ENCODE peak calls at places on chromosomes 3 and 15, in four cellular contexts. C is IMR-90; J is CD8-positive, alpha-beta T cell; M is K562. L is an unnamed sample.

GRCh38 chr3:134007819-134008218 is 21.9 kb downstream of the SLCO2A1 start:
- DNase-seq in C (no peak), J (no peak), M (no peak), L (no peak)

GRCh38 chr15:52481915-52482314 is 46.8 kb downstream of the MYO5A start:
- DNase-seq in C (peak; percentile 84), J (peak; percentile 52), M (no peak), L (no peak)

GRCh38 chr15:95884276-95884675 is 446.2 kb upstream of the NR2F2 start:
- DNase-seq in C (no peak), J (no peak), M (no peak), L (no peak)

GRCh38 chr15:29734917-29735572 is 87.2 kb downstream of the TJP1 start:
- DNase-seq in C (peak; percentile 15), J (no peak), M (no peak), L (no peak)

GRCh38 chr3:190092250-190092649 is 28.4 kb downstream of the P3H2 start:
- DNase-seq in C (peak; percentile 91), J (no peak), M (no peak), L (no peak)

GRCh38 chr3:98561727-98562521 is 30.1 kb downstream of the GPR15 start:
- DNase-seq in C (peak; percentile 12), J (no peak), M (no peak), L (no peak)

GRCh38 chr3:177928156-177928555 is 608.1 kb upstream of the KCNMB2 start:
- DNase-seq in C (peak; percentile 51), J (no peak), M (no peak), L (no peak)

GRCh38 chr3:50652709-50653108 is 22.0 kb upstream of the DOCK3 start:
- DNase-seq in C (peak; percentile 8), J (peak; percentile 29), M (peak; percentile 51), L (peak; percentile 22)

GRCh38 chr15:66985653-66986052 is 79.7 kb upstream of the SMAD3 start:
- DNase-seq in C (no peak), J (no peak), M (no peak), L (no peak)

GRCh38 chr15:62742409-62743171 is 300.0 kb upstream of the TPM1 start:
- DNase-seq in C (peak; percentile 90), J (peak; percentile 13), M (peak; percentile 64), L (no peak)

GRCh38 chr3:105764378-105765376 is 104.1 kb downstream of the CBLB start:
- DNase-seq in C (no peak), J (no peak), M (no peak), L (no peak)

GRCh38 chr3:63067999-63068645 is 192.9 kb upstream of the CADPS start:
- DNase-seq in C (peak; percentile 24), J (no peak), M (peak; percentile 31), L (no peak)

GRCh38 chr15:54990793-54991192 is 205.9 kb downstream of the RSL24D1 start:
- DNase-seq in C (no peak), J (no peak), M (no peak), L (no peak)

GRCh38 chr3:151592287-151592686 is 131.4 kb upstream of the IGSF10 start:
- DNase-seq in C (no peak), J (no peak), M (no peak), L (no peak)

GRCh38 chr3:119098620-119099222 is 47.2 kb upstream of the TEX55 start:
- DNase-seq in C (peak; percentile 40), J (no peak), M (peak; percentile 44), L (no peak)

GRCh38 chr3:79809106-79809505 is 41.3 kb upstream of the ROBO1 start:
- DNase-seq in C (no peak), J (no peak), M (no peak), L (no peak)

GRCh38 chr15:78993931-78994530 is 49.2 kb upstream of the CTSH start:
- DNase-seq in C (no peak), J (no peak), M (no peak), L (no peak)

GRCh38 chr15:53576841-53577240 is 182.6 kb downstream of the WDR72 start:
- DNase-seq in C (no peak), J (no peak), M (no peak), L (no peak)
- H3K9me3 ChIP-seq in C (peaks cover 6% of the 10 kb centered on the region), J (no peaks in the 10 kb centered on the region), M (no peaks in the 10 kb centered on the region), L (peaks cover 3% of the 10 kb centered on the region)

GRCh38 chr3:104279617-104280016 is 1087.1 kb upstream of the ALCAM start:
- DNase-seq in C (peak; percentile 50), J (no peak), M (no peak), L (no peak)

GRCh38 chr3:104286645-104287044 is 1080.1 kb upstream of the ALCAM start:
- DNase-seq in C (no peak), J (no peak), M (no peak), L (no peak)

DNA sequence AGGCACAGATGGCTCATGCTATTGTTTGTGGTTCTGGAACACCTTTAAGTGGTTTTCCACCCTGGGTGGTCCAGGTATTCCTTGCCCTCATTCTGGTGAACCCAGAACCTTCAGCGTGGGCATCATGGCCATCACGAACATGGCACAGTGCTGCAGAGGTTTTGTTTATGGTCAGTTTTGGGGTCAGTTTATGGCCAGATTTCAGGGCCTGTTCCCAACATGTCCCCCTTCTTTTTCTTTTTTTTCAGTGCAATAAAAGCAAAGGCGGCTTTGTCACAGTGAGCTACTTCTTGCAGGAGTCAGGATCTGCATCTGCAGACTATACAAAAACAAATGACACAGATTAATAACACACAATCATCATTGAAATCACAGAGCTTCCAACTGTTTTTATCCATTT is 1085.0 kb upstream of the ALCAM start:
- DNase-seq in C (no peak), J (no peak), M (no peak), L (no peak)
- H3K9me3 ChIP-seq in C (peaks cover 7% of the 10 kb centered on the region), J (no peaks in the 10 kb centered on the region), M (no peaks in the 10 kb centered on the region), L (no peaks in the 10 kb centered on the region)

DNA sequence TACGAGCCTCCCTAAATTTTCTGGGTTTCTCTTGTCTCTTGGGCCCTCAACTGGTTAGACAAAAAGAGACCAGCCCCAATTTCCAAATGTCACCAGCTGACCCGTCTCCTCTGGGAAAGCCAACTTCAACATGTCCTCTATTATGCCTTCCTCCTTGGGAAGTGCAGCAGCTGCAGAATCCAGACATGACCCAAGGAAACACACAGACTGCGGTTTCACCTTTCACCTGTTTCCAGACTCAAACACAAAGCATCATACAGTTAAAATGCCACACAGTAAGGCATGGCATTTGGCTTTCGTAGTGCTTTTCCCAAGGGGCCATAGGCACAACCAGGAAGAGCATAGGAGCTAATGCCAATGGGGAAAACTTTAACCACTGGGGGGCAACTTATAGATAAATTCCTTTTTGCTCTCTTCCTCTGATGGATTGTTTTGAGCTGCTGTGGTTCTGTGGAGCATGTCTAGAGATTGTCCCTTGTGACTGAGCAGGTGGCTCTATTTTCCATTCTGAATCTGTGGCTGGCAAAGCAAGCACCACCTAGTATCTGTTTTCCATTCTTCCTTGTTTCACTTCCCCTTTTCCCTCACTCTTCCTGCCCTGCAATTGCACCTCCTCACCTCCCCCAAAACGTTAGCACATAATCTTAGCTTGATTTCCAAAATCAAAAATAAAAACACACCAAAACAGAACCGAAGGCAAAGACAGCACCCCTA is 49.3 kb downstream of the HHLA2 start:
- DNase-seq in C (peak; percentile 15), J (no peak), M (no peak), L (no peak)
- H3K9me3 ChIP-seq in C (no peaks in the 10 kb centered on the region), J (no peaks in the 10 kb centered on the region), M (no peaks in the 10 kb centered on the region), L (no peaks in the 10 kb centered on the region)

GRCh38 chr3:76661527-76662250 is 378.2 kb upstream of the ROBO2 start:
- DNase-seq in C (no peak), J (no peak), M (no peak), L (no peak)
- H3K9me3 ChIP-seq in C (no peaks in the 10 kb centered on the region), J (no peaks in the 10 kb centered on the region), M (no peaks in the 10 kb centered on the region), L (no peaks in the 10 kb centered on the region)

DNA sequence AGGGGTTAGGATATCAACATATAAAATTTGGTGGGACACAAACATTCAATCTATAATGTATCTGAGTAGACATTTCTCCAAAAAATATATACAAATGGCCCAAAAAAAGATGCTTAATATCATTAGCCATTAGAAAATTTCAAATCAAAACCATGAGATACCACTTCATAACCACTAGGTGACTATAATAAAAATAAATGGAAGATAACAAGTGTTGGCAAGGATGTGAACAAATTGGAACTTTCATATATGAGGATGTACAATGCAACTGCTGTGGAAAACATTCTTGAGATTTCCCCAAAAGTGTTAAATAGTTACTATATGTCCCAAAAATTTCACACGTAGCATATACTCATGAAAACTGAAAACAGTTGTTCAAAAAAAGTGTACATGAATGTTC is 36.5 kb upstream of the WNT7A start:
- DNase-seq in C (no peak), J (no peak), M (no peak), L (no peak)
- H3K9me3 ChIP-seq in C (no peaks in the 10 kb centered on the region), J (peaks cover 12% of the 10 kb centered on the region), M (no peaks in the 10 kb centered on the region), L (peaks cover 9% of the 10 kb centered on the region)

DNA sequence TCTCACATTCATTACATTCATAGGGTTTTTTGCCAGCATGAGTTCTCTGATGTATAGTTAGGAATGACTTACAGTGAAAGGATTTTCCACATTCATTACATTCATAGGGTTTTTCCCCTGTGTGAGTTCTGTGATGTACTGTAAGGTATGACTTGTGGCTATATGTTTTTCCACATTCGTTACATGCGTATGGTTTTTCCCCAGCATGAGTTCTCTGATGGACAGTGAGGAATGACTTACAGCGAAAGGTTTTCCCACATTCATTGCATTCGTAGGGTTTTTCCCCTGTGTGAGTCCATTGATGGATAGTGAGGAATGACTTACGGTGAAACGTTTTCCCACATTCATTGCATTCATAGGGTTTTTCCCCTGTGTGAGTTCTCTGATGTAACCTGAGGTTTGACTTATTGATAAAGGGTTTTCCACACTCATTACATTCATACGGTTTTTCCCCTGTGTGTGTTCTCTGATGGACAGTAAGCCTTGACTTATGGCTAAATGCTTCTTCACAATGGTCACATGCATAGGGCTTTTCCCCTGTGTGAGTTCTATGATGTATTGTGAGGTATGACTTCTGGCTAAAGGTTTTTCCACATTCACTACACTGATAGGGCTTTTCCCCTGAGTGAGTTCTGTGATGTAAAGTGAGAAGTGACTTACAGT is 47.4 kb downstream of the ZNF717 start:
- DNase-seq in C (peak; percentile 10), J (no peak), M (no peak), L (no peak)
- H3K9me3 ChIP-seq in C (peaks cover 73% of the 10 kb centered on the region), J (peaks cover 64% of the 10 kb centered on the region), M (peaks cover 5% of the 10 kb centered on the region), L (peaks cover 54% of the 10 kb centered on the region)

DNA sequence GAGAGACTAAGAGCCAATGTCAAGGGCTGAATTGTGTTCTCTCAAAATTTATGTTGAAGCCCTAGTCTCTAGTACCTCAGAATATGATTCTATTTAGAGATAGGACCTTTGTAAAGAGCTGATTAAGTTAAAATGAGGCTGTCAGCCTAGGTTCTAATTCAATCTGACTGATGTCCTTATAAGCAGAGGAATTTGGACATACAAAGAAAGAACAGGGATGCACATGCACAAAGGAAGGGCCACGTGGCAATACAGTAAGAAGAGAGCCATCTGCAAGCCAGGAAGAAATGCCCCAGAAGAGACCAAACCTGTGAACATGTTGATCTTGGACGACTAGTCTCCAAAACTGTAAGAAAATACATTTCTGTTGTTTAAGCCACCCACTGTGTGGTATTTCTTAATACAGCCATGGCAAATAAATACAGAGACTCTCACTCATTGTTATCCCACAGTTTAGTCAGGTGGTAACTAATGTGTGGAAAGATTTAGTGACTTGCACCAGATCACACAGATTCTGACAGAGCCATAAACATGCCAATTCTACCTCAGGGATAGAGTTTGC is 652.2 kb downstream of the NAALADL2 start:
- DNase-seq in C (no peak), J (no peak), M (no peak), L (no peak)
- H3K9me3 ChIP-seq in C (no peaks in the 10 kb centered on the region), J (no peaks in the 10 kb centered on the region), M (no peaks in the 10 kb centered on the region), L (no peaks in the 10 kb centered on the region)

DNA sequence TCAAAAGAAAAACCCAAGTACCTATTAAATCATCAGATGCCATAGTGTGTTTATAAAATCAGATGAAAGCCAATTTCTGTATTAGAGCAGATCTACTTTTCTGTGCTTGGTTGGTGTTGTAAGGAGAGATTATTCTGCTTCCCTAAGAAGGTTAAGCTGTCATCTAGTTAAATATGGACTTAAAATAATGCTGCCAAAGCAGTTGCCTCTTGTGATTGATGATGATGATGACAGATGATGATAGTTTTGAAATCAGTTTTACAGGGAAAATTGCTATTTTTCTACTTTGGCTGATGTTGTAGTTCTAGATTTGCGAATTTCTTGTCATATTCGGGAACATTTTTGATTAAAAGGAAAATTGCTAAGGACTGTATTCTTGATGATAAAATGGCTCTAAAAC is 148.6 kb downstream of the CNTN4 start:
- DNase-seq in C (no peak), J (no peak), M (no peak), L (no peak)
- H3K9me3 ChIP-seq in C (peaks cover 2% of the 10 kb centered on the region), J (no peaks in the 10 kb centered on the region), M (no peaks in the 10 kb centered on the region), L (no peaks in the 10 kb centered on the region)

GRCh38 chr3:93861021-93861420 is 112.7 kb downstream of the PROS1 start:
- DNase-seq in C (no peak), J (no peak), M (no peak), L (no peak)
- H3K9me3 ChIP-seq in C (no peaks in the 10 kb centered on the region), J (no peaks in the 10 kb centered on the region), M (no peaks in the 10 kb centered on the region), L (no peaks in the 10 kb centered on the region)

L was measured in T-helper 17 cell.